ENCODE peak calls at places on chromosome 10, in four cellular contexts. D is nucleus accumbens, Q is GM13976, R is adrenal gland. P is an unnamed sample.

GRCh38 chr10:110919349-110919931 is at the start of gene SHOC2:
- DNase-seq in D (peak), Q (no peak), R (peak), P (peak)

GRCh38 chr10:79459243-79459642 is 13.8 kb upstream of the ZCCHC24 start:
- DNase-seq in D (no peak), Q (no peak), R (peak), P (no peak)

GRCh38 chr10:28220811-28221210 is 82.1 kb downstream of the MPP7 start:
- DNase-seq in D (no peak), Q (no peak), R (no peak), P (no peak)

GRCh38 chr10:107913317-107914294 is 749.1 kb upstream of the SORCS1 start:
- DNase-seq in D (no peak), Q (no peak), R (no peak), P (no peak)

GRCh38 chr10:70513848-70514309 is 35.3 kb downstream of the PALD1 start:
- DNase-seq in D (no peak), Q (peak), R (no peak), P (peak)

GRCh38 chr10:125700355-125700911 is 17.5 kb upstream of the TEX36 start:
- DNase-seq in D (no peak), Q (no peak), R (no peak), P (no peak)

GRCh38 chr10:83809001-83809400 is 330.3 kb upstream of the GHITM start:
- DNase-seq in D (no peak), Q (no peak), R (no peak), P (no peak)

GRCh38 chr10:112490543-112490942 is 43.5 kb downstream of the VTI1A start:
- DNase-seq in D (no peak), Q (no peak), R (no peak), P (no peak)

GRCh38 chr10:71213761-71214440 is 1.5 kb downstream of the UNC5B start:
- DNase-seq in D (no peak), Q (peak), R (peak), P (no peak)

GRCh38 chr10:3162533-3162932 is 10.0 kb downstream of the PITRM1 start:
- DNase-seq in D (no peak), Q (no peak), R (no peak), P (no peak)

GRCh38 chr10:78438094-78438906 is 404.6 kb downstream of the RPS24 start:
- DNase-seq in D (no peak), Q (no peak), R (peak), P (peak)

GRCh38 chr10:10798543-10799192 is 219.0 kb upstream of the CELF2 start:
- DNase-seq in D (no peak), Q (no peak), R (no peak), P (no peak)

GRCh38 chr10:61286695-61287094 is 166.5 kb downstream of the TMEM26 start:
- DNase-seq in D (no peak), Q (peak), R (no peak), P (peak)

GRCh38 chr10:103745264-103746247 is 109.8 kb downstream of the SH3PXD2A start:
- DNase-seq in D (no peak), Q (no peak), R (no peak), P (no peak)

GRCh38 chr10:101066146-101066889 is 4.5 kb downstream of the KAZALD1 start:
- DNase-seq in D (no peak), Q (peak), R (peak), P (peak)

GRCh38 chr10:80276335-80276734 is 13.1 kb downstream of the MAT1A start:
- DNase-seq in D (no peak), Q (no peak), R (no peak), P (no peak)

GRCh38 chr10:22599048-22599561 is 115.3 kb downstream of the PIP4K2A start:
- DNase-seq in D (no peak), Q (no peak), R (no peak), P (peak)

GRCh38 chr10:35153723-35154122 is 27.1 kb downstream of the CREM start:
- DNase-seq in D (no peak), Q (no peak), R (peak), P (no peak)